ENCODE peak calls at places on chromosome 14, in five cellular contexts. R is EL; X is lung; I is stimulated activated CD4-positive, alpha-beta T cell treated with anti-CD3 and anti-CD28 coated beads, Interleukin-4, amount 100 ng/mL, for 48 hours; L is stimulated activated CD8-positive, alpha-beta memory T cell treated with anti-CD3 and anti-CD28 coated beads, Interleukin-7, amount 100 ng/mL, for 1 hour. W is an unnamed sample.

GRCh38 chr14:23132970-23133369 is 13.9 kb upstream of the CEBPE start:
- DNase-seq in I (no peak), R (no peak), X (no peak), L (no peak), W (no peak)

GRCh38 chr14:72980863-72981262 is 46.0 kb downstream of the ZFYVE1 start:
- DNase-seq in I (no peak), X (no peak), L (no peak), R (no peak), W (no peak)

GRCh38 chr14:27528328-27528727 is 930.5 kb upstream of the NOVA1 start:
- DNase-seq in I (no peak), X (no peak), R (no peak), L (no peak), W (no peak)

GRCh38 chr14:63050694-63051093 is 5.4 kb upstream of the KCNH5 start:
- DNase-seq in X (no peak), I (no peak), R (no peak), L (no peak), W (no peak)

GRCh38 chr14:64185184-64185583 is 109.0 kb downstream of the ESR2 start:
- DNase-seq in L (no peak), I (no peak), R (no peak), X (no peak), W (no peak)

GRCh38 chr14:82565825-82566224 is 1032.2 kb upstream of the SEL1L start:
- DNase-seq in X (no peak), I (no peak), L (no peak), R (no peak), W (no peak)

GRCh38 chr14:26719514-26719913 is 121.7 kb upstream of the NOVA1 start:
- DNase-seq in L (no peak), X (no peak), R (no peak), I (no peak), W (no peak)

GRCh38 chr14:71665157-71665556 is 267.1 kb upstream of the RGS6 start:
- DNase-seq in R (peak), L (no peak), I (no peak), X (no peak), W (no peak)

W was measured in HCT116.